ENCODE peak calls at places on chromosome X, in seven cellular contexts. V, C, O, W, Z, P and L are unnamed samples.

GRCh38 chrX:108584617-108585211 is 145.1 kb downstream of the COL4A5 start:
- DNase-seq in O (no peak), C (peak; percentile 68), P (no peak), Z (no peak), W (no peak), V (no peak), L (peak; percentile 4)

GRCh38 chrX:8433296-8434094 is 31.1 kb upstream of the VCX3B start:
- DNase-seq in Z (no peak), W (no peak), V (no peak), P (no peak), C (no peak), O (no peak), L (no peak)

GRCh38 chrX:16278927-16279326 is 111.6 kb downstream of the MAGEB17 start:
- DNase-seq in O (no peak), Z (no peak), C (peak; percentile 12), V (peak; percentile 5), W (no peak), P (no peak), L (no peak)

GRCh38 chrX:15579778-15580747 is 20.7 kb downstream of the ACE2 start:
- DNase-seq in W (no peak), P (no peak), C (peak; percentile 11), O (no peak), V (no peak), Z (no peak), L (no peak)

GRCh38 chrX:109714340-109714958 is 18.6 kb downstream of the ACSL4 start:
- DNase-seq in O (no peak), C (no peak), Z (no peak), P (no peak), W (peak; percentile 4), V (no peak), L (peak; percentile 60)

GRCh38 chrX:36908801-36909403 is 99.3 kb upstream of the FAM47C start:
- DNase-seq in C (peak; percentile 26), V (no peak), P (peak; percentile 18), Z (no peak), O (no peak), W (peak; percentile 17), L (peak; percentile 34)

GRCh38 chrX:15349046-15349445 is 13.7 kb upstream of the PIGA start:
- DNase-seq in P (peak; percentile 51), V (peak; percentile 4), O (peak; percentile 14), Z (no peak), C (peak; percentile 85), W (peak; percentile 36), L (peak; percentile 37)

GRCh38 chrX:80812176-80812575 is 2.5 kb upstream of the BRWD3 start:
- DNase-seq in O (peak; percentile 32), W (no peak), Z (peak; percentile 12), P (peak; percentile 11), C (peak; percentile 56), V (peak; percentile 42), L (peak; percentile 50)

GRCh38 chrX:152989292-152989658 is 4.6 kb downstream of the PNMA5 start:
- DNase-seq in W (no peak), Z (no peak), O (no peak), P (no peak), C (no peak), V (no peak), L (no peak)

GRCh38 chrX:1306909-1307625 is 29.5 kb upstream of the IL3RA start:
- DNase-seq in P (no peak), V (no peak), C (peak; percentile 10), Z (no peak), O (no peak), W (no peak), L (no peak)

GRCh38 chrX:134782796-134783195 is 124.5 kb upstream of the PLAC1 start:
- DNase-seq in P (no peak), V (no peak), Z (no peak), O (no peak), C (peak; percentile 19), W (peak; percentile 22), L (peak; percentile 35)

GRCh38 chrX:20454117-20454516 is 187.4 kb upstream of the RPS6KA3 start:
- DNase-seq in Z (no peak), W (no peak), C (no peak), V (peak; percentile 2), O (no peak), P (peak; percentile 4), L (no peak)

GRCh38 chrX:149267878-149268813 is 237.0 kb downstream of the IDS start:
- DNase-seq in P (no peak), O (no peak), Z (no peak), W (no peak), V (peak; percentile 9), C (no peak), L (no peak)

GRCh38 chrX:39201305-39201990 is 400.2 kb downstream of the MID1IP1 start:
- DNase-seq in W (no peak), O (no peak), Z (no peak), P (no peak), V (peak; percentile 23), C (no peak), L (no peak)

GRCh38 chrX:154378799-154379568 is at the start of gene EMD:
- DNase-seq in O (peak; percentile 97), V (peak; percentile 96), P (peak; percentile 91), Z (peak; percentile 94), W (peak; percentile 93), C (peak; percentile 97), L (peak; percentile 90)

GRCh38 chrX:10634681-10635161 is 14.3 kb upstream of the MID1 start:
- DNase-seq in P (peak; percentile 28), C (no peak), Z (no peak), V (no peak), O (no peak), W (peak; percentile 54), L (peak; percentile 81)

GRCh38 chrX:20007962-20008633 is 17.2 kb upstream of the BCLAF3 start:
- DNase-seq in C (no peak), V (no peak), W (no peak), O (no peak), Z (no peak), P (no peak), L (no peak)

GRCh38 chrX:20802036-20802435 is 535.3 kb upstream of the RPS6KA3 start:
- DNase-seq in Z (no peak), P (no peak), V (no peak), O (no peak), C (no peak), W (no peak), L (no peak)

GRCh38 chrX:47745386-47745785 is 86.4 kb upstream of the UXT start:
- DNase-seq in V (no peak), C (no peak), Z (no peak), P (no peak), O (no peak), W (no peak), L (no peak)

GRCh38 chrX:71543316-71543715 is 10.4 kb downstream of the OGT start:
- DNase-seq in P (peak; percentile 15), Z (no peak), W (peak; percentile 31), O (no peak), C (no peak), V (no peak), L (no peak)

GRCh38 chrX:81779701-81780100 is 577.8 kb downstream of the SH3BGRL start:
- DNase-seq in P (no peak), Z (no peak), W (no peak), V (no peak), O (no peak), C (no peak), L (no peak)

GRCh38 chrX:153635788-153636668 is 11.0 kb upstream of the DUSP9 start:
- DNase-seq in P (no peak), O (no peak), W (no peak), V (peak; percentile 49), C (peak; percentile 67), Z (no peak), L (peak; percentile 68)

GRCh38 chrX:8748855-8749254 is 16.9 kb upstream of the ANOS1 start:
- DNase-seq in C (peak; percentile 43), V (no peak), Z (no peak), O (peak; percentile 2), P (peak; percentile 44), W (no peak), L (peak; percentile 39)

GRCh38 chrX:123263246-123263757 is 79.2 kb downstream of the GRIA3 start:
- DNase-seq in W (no peak), P (no peak), Z (no peak), O (no peak), C (peak; percentile 53), V (no peak), L (no peak)

GRCh38 chrX:131841496-131842410 is 181.3 kb upstream of the STK26 start:
- DNase-seq in O (peak; percentile 44), V (peak; percentile 28), P (peak; percentile 63), Z (no peak), C (peak; percentile 72), W (no peak), L (peak; percentile 42)

GRCh38 chrX:69027181-69028005 is 137.9 kb downstream of the PJA1 start:
- DNase-seq in W (no peak), V (no peak), C (no peak), P (peak; percentile 16), O (no peak), Z (no peak), L (no peak)

GRCh38 chrX:74118503-74118902 is 185.5 kb upstream of the ZCCHC13 start:
- DNase-seq in W (no peak), V (no peak), C (no peak), Z (no peak), O (no peak), P (no peak), L (no peak)

GRCh38 chrX:41275661-41276609 is 58.0 kb upstream of the DDX3X start:
- DNase-seq in C (peak; percentile 62), P (peak; percentile 84), O (peak; percentile 34), Z (peak; percentile 29), W (no peak), V (peak; percentile 64), L (peak; percentile 62)

GRCh38 chrX:132292753-132293152 is 73.5 kb upstream of the RAP2C start:
- DNase-seq in Z (no peak), W (no peak), P (peak; percentile 67), C (peak; percentile 70), O (peak; percentile 34), V (peak; percentile 8), L (peak; percentile 26)

GRCh38 chrX:34813618-34814017 is 129.0 kb upstream of the FAM47B start:
- DNase-seq in O (no peak), W (no peak), V (no peak), P (no peak), C (no peak), Z (no peak), L (no peak)

GRCh38 chrX:132435222-132435621 is 53.6 kb downstream of the MBNL3 start:
- DNase-seq in C (no peak), P (no peak), O (no peak), V (no peak), Z (no peak), W (no peak), L (no peak)

GRCh38 chrX:115561605-115562491 is 874 bp downstream of the PLS3 start:
- DNase-seq in W (peak; percentile 7), V (no peak), C (peak; percentile 82), P (peak; percentile 49), O (no peak), Z (no peak), L (peak; percentile 34)

GRCh38 chrX:127879585-127879984 is 172.6 kb downstream of the ACTRT1 start:
- DNase-seq in Z (no peak), V (no peak), C (no peak), W (no peak), P (no peak), O (no peak), L (no peak)

GRCh38 chrX:31670245-31670644 is 598.4 kb upstream of the FTHL17 start:
- DNase-seq in O (no peak), Z (no peak), W (no peak), P (no peak), C (peak; percentile 4), V (no peak), L (no peak)

GRCh38 chrX:15142084-15142715 is 127.7 kb downstream of the ASB9 start:
- DNase-seq in O (peak; percentile 5), W (no peak), V (no peak), C (no peak), Z (no peak), P (no peak), L (no peak)

GRCh38 chrX:1589356-1590130 is 1.9 kb upstream of the AKAP17A start:
- DNase-seq in C (no peak), Z (no peak), V (no peak), P (no peak), W (no peak), O (no peak), L (no peak)

GRCh38 chrX:113059714-113060113 is 219.1 kb upstream of the AMOT start:
- DNase-seq in Z (no peak), O (no peak), P (no peak), C (no peak), W (no peak), V (no peak), L (no peak)